ENCODE peak calls at places on chromosomes 12 and 14, in five cellular contexts. C is stimulated activated CD8-positive, alpha-beta memory T cell treated with anti-CD3 and anti-CD28 coated beads, Interleukin-4, amount 100 ng/mL, for 1 hour; O is aorta; R is Peyer's patch; G is fibroblast of villous mesenchyme. A is an unnamed sample.

GRCh38 chr12:68271346-68271745 is 17.9 kb upstream of the IL22 start:
- DNase-seq in R (no peak), G (peak), O (no peak), C (no peak), A (no peak)

GRCh38 chr12:47870175-47870781 is 34.5 kb downstream of the VDR start:
- DNase-seq in G (peak), R (peak), O (peak), C (no peak), A (no peak)

GRCh38 chr12:75592638-75593335 is 81.4 kb upstream of the KRR1 start:
- DNase-seq in R (no peak), C (no peak), O (no peak), G (no peak), A (no peak)

GRCh38 chr12:94805749-94806148 is 155.4 kb upstream of the TMCC3 start:
- DNase-seq in O (no peak), R (no peak), G (peak), C (no peak), A (no peak)

GRCh38 chr14:68941820-68942219 is 37.3 kb downstream of the ACTN1 start:
- DNase-seq in C (no peak), R (no peak), O (peak), G (peak), A (no peak)

GRCh38 chr14:47277703-47278102 is 397.7 kb downstream of the MDGA2 start:
- DNase-seq in O (no peak), C (no peak), G (no peak), R (no peak), A (no peak)

GRCh38 chr12:76688627-76689026 is 75.3 kb upstream of the ZDHHC17 start:
- DNase-seq in C (no peak), G (no peak), O (no peak), R (no peak), A (no peak)

GRCh38 chr12:48017496-48017895 is 13.2 kb upstream of the COL2A1 start:
- DNase-seq in R (no peak), C (no peak), G (no peak), O (no peak), A (no peak)

GRCh38 chr14:74483321-74483720 is 9.8 kb downstream of the NPC2 start:
- DNase-seq in C (no peak), G (no peak), R (no peak), O (no peak), A (no peak)

GRCh38 chr12:67772276-67773169 is 124.0 kb downstream of the DYRK2 start:
- DNase-seq in R (no peak), C (no peak), O (no peak), G (peak), A (no peak)

GRCh38 chr12:100681074-100681473 is 107.6 kb downstream of the GAS2L3 start:
- DNase-seq in O (no peak), G (no peak), C (no peak), R (no peak), A (no peak)

GRCh38 chr12:44459569-44459968 is 416.5 kb downstream of the NELL2 start:
- DNase-seq in G (no peak), C (no peak), O (no peak), R (no peak), A (no peak)

GRCh38 chr14:23385840-23386657 is 9.2 kb downstream of the CMTM5 start:
- DNase-seq in C (no peak), O (no peak), R (no peak), G (no peak), A (no peak)

GRCh38 chr12:3236345-3237153 is 159.4 kb downstream of the TSPAN9 start:
- DNase-seq in O (no peak), R (no peak), C (no peak), G (peak), A (no peak)

GRCh38 chr14:45972416-45972815 is 679.2 kb downstream of the RPL10L start:
- DNase-seq in G (no peak), C (no peak), O (no peak), R (no peak), A (no peak)

GRCh38 chr14:44361083-44361482 is 146.0 kb downstream of the FSCB start:
- DNase-seq in C (no peak), R (no peak), G (no peak), O (no peak), A (no peak)

GRCh38 chr12:2053675-2054070 is 886 bp downstream of the CACNA1C start:
- DNase-seq in R (no peak), G (no peak), O (no peak), C (no peak), A (no peak)

GRCh38 chr12:1542599-1542998 is 51.8 kb downstream of the FBXL14 start:
- DNase-seq in G (no peak), R (no peak), C (no peak), O (no peak), A (no peak)